ENCODE peak calls at places on chromosomes 5 and 9, in ten cellular contexts. D is osteoblast, X is AG04449, C is type B pancreatic cell, H is GM13977, J is spleen, N is GM23338, I is B cell, B is dorsolateral prefrontal cortex, W is PC-3. U is an unnamed sample.

GRCh38 chr5:84059672-84060071 is 325.0 kb downstream of the EDIL3 start:
- DNase-seq in D (no peak), W (peak; percentile 60), C (no peak), J (no peak), B (no peak), H (no peak), N (no peak), I (no peak), X (no peak), U (no peak)

GRCh38 chr5:66958126-66958983 is 238.2 kb downstream of the CD180 start:
- DNase-seq in X (no peak), C (no peak), D (no peak), I (no peak), J (no peak), B (no peak), H (no peak), N (peak; percentile 27), W (peak; percentile 17), U (no peak)

GRCh38 chr5:78472469-78473106 is 112.2 kb downstream of the SCAMP1 start:
- DNase-seq in W (no peak), N (no peak), X (no peak), J (no peak), H (no peak), D (no peak), C (no peak), I (no peak), B (no peak), U (no peak)

GRCh38 chr9:90310523-90310879 is 332.1 kb downstream of the DIRAS2 start:
- DNase-seq in D (no peak), I (no peak), X (no peak), B (no peak), W (no peak), J (no peak), N (no peak), C (no peak), H (no peak), U (no peak)

GRCh38 chr5:1219098-1219767 is 5.9 kb upstream of the SLC6A18 start:
- DNase-seq in C (no peak), H (no peak), D (no peak), X (no peak), W (no peak), J (no peak), I (no peak), B (no peak), N (no peak), U (no peak)

GRCh38 chr9:2299156-2299842 is 284.2 kb downstream of the SMARCA2 start:
- DNase-seq in I (no peak), W (peak; percentile 10), N (no peak), J (no peak), X (no peak), D (no peak), B (no peak), C (no peak), H (no peak), U (no peak)

GRCh38 chr9:108517591-108518365 is 338.0 kb downstream of the ACTL7B start:
- DNase-seq in X (no peak), C (no peak), H (no peak), I (no peak), N (no peak), J (no peak), W (no peak), D (no peak), B (no peak), U (no peak)

GRCh38 chr5:157283434-157283833 is 17.5 kb downstream of the CYFIP2 start:
- DNase-seq in W (no peak), C (no peak), N (no peak), D (no peak), H (no peak), I (peak; percentile 89), J (peak; percentile 81), B (no peak), X (no peak), U (no peak)

GRCh38 chr5:122500245-122501086 is 188.4 kb downstream of the SNCAIP start:
- DNase-seq in I (no peak), N (peak; percentile 91), J (no peak), B (no peak), W (peak; percentile 54), X (no peak), D (peak; percentile 83), C (no peak), H (peak; percentile 32), U (no peak)

GRCh38 chr5:122501087-122501435 is 189.0 kb downstream of the SNCAIP start:
- DNase-seq in C (no peak), B (no peak), X (no peak), D (no peak), H (no peak), J (no peak), N (no peak), I (no peak), W (no peak), U (no peak)

GRCh38 chr5:122493776-122494518 is 181.9 kb downstream of the SNCAIP start:
- DNase-seq in X (no peak), J (no peak), N (no peak), I (no peak), C (no peak), D (no peak), H (no peak), B (no peak), W (peak; percentile 15), U (no peak)

GRCh38 chr5:122499617-122500016 is 187.6 kb downstream of the SNCAIP start:
- DNase-seq in I (no peak), B (no peak), N (no peak), C (no peak), J (no peak), D (no peak), X (no peak), W (no peak), H (no peak), U (no peak)

DNA sequence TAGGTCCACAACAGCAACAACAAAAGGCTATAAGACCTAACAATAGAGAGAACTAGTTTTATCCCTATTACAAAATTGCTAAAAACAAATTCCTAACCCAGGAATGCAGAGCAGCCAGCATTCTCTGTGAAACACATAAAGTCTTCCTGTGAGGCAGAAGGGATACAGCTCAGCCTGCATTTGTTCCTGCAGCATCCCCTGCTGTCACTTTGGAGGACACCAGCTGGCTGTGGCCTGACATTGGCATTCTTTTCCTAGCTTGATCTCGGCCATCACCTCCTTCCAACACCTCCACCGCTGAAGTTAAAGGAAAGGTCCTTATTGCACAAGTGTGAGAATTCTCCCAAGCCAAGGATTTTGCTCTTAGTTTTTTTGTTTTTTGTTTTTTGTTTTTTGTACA is 186.1 kb downstream of the SNCAIP start:
- DNase-seq in W (no peak), N (peak; percentile 87), C (no peak), D (no peak), H (no peak), B (no peak), J (no peak), I (no peak), X (no peak), U (no peak)
- TF ChIP-seq CTCF in W (peak; percentile 43), N (peak; percentile 61), C (peak; percentile 61), D (peak; percentile 45), H (no peak), B (peak; percentile 36), J (no peak), I (no peak), X (peak; percentile 43), U (no peak)

GRCh38 chr9:94553029-94553938 is 1.6 kb upstream of the PCAT7 start:
- DNase-seq in I (no peak), X (no peak), J (no peak), H (no peak), C (no peak), B (no peak), W (peak; percentile 68), D (peak; percentile 50), N (peak; percentile 45), U (no peak)
- TF ChIP-seq CTCF in I (no peak), X (no peak), J (no peak), H (peak; percentile 14), C (no peak), B (no peak), W (peak; percentile 45), D (no peak), N (peak; percentile 14), U (no peak)

GRCh38 chr5:176526462-176526861 is 10.7 kb downstream of the RNF44 start:
- DNase-seq in D (no peak), J (peak; percentile 64), C (no peak), I (no peak), X (no peak), H (no peak), W (no peak), B (no peak), N (no peak), U (no peak)

GRCh38 chr5:176529116-176529823 is 7.9 kb downstream of the RNF44 start:
- DNase-seq in C (no peak), D (peak; percentile 68), N (no peak), X (no peak), H (peak; percentile 48), I (no peak), B (no peak), W (no peak), J (peak; percentile 89), U (no peak)

GRCh38 chr5:176528761-176529115 is 8.5 kb downstream of the RNF44 start:
- DNase-seq in X (no peak), N (no peak), H (no peak), D (peak; percentile 55), J (peak; percentile 82), C (no peak), W (no peak), I (no peak), B (no peak), U (no peak)

GRCh38 chr5:176528301-176528700 is 8.9 kb downstream of the RNF44 start:
- DNase-seq in B (no peak), J (peak; percentile 76), N (no peak), H (peak; percentile 36), D (peak; percentile 90), I (no peak), W (no peak), X (no peak), C (no peak), U (no peak)

GRCh38 chr5:176527246-176528222 is 9.7 kb downstream of the RNF44 start:
- DNase-seq in J (peak; percentile 75), H (no peak), D (no peak), B (no peak), I (no peak), C (no peak), X (no peak), N (no peak), W (no peak), U (no peak)
- TF ChIP-seq CTCF in J (no peak), H (no peak), D (no peak), B (no peak), I (no peak), C (no peak), X (no peak), N (no peak), W (no peak), U (no peak)

DNA sequence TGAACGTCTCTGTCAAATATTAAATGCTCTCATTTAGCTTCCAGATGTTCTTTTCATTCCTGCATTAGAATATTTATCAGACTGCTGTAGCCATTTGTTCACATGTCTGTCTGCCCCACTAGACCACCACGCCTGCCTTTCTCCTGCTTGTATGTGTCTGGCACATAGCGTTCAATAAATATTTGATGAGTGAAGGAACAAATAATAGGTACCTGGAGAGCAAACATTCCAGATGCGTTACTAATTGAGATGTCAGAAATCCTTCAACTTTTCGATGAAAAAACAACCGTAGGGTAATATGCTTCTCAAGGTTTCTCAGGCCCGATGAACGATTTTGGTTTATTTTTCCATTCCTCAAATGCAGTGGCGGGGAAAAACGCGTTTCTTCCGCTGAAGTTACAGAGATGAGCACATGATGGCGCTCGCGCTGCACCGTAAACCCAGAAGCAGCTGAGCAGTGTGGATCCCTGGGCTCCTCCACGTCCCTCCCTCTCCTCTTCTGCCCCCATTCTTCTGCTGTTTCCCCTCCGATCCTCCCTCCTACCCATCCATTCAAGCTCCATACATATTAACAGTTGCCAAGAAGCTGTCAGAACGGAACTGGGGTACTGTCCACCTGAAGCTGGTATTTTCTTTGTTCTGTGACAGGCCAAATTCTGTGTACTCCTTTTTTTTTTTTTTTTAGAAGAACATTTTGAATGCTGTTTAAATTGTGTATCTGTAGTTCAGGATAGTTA is 245.4 kb downstream of the MPDZ start:
- DNase-seq in W (peak; percentile 84), C (peak; percentile 77), J (no peak), H (peak; percentile 68), N (peak; percentile 82), B (peak; percentile 62), X (no peak), I (no peak), D (peak; percentile 95), U (no peak)
- TF ChIP-seq CTCF in W (peak; percentile 79), C (peak; percentile 90), J (peak; percentile 39), H (peak; percentile 73), N (peak; percentile 80), B (peak; percentile 79), X (peak; percentile 86), I (no peak), D (peak; percentile 94), U (no peak)